ENCODE peak calls at places on chromosomes 7 and 10, in ten cellular contexts. One of them, this sample, is unnamed.

GRCh38 chr10:131222986-131223385 is 88.5 kb downstream of the TCERG1L start:
- DNase-seq in endothelial cell of umbilical vein: no peak
- DNase-seq in neural progenitor cell: no peak
- DNase-seq in AG04450: no peak
- DNase-seq in transverse colon: no peak
- DNase-seq in GM20000: no peak
- DNase-seq in OCI-LY7: no peak
- DNase-seq in body of pancreas: no peak
- DNase-seq in mesothelial cell of epicardium: no peak
- DNase-seq in GM13976: no peak
- DNase-seq in this sample: no peak

GRCh38 chr7:126574276-126574675 is 678.5 kb downstream of the GRM8 start:
- DNase-seq in endothelial cell of umbilical vein: no peak
- DNase-seq in neural progenitor cell: no peak
- DNase-seq in AG04450: no peak
- DNase-seq in transverse colon: no peak
- DNase-seq in GM20000: no peak
- DNase-seq in OCI-LY7: no peak
- DNase-seq in body of pancreas: no peak
- DNase-seq in mesothelial cell of epicardium: no peak
- DNase-seq in GM13976: no peak
- DNase-seq in this sample: no peak

GRCh38 chr7:42192851-42193456 is 44.1 kb downstream of the GLI3 start:
- DNase-seq in endothelial cell of umbilical vein: peak
- DNase-seq in neural progenitor cell: peak
- DNase-seq in AG04450: no peak
- DNase-seq in transverse colon: no peak
- DNase-seq in GM20000: no peak
- DNase-seq in OCI-LY7: no peak
- DNase-seq in body of pancreas: no peak
- DNase-seq in mesothelial cell of epicardium: no peak
- DNase-seq in GM13976: no peak
- DNase-seq in this sample: peak

GRCh38 chr7:104241581-104241980 is 33.8 kb upstream of the ORC5 start:
- DNase-seq in endothelial cell of umbilical vein: no peak
- DNase-seq in neural progenitor cell: no peak
- DNase-seq in AG04450: no peak
- DNase-seq in transverse colon: no peak
- DNase-seq in GM20000: no peak
- DNase-seq in OCI-LY7: no peak
- DNase-seq in body of pancreas: no peak
- DNase-seq in mesothelial cell of epicardium: no peak
- DNase-seq in GM13976: no peak
- DNase-seq in this sample: no peak

GRCh38 chr7:40162516-40162915 is 27.7 kb downstream of the SUGCT start:
- DNase-seq in endothelial cell of umbilical vein: no peak
- DNase-seq in neural progenitor cell: no peak
- DNase-seq in AG04450: no peak
- DNase-seq in transverse colon: no peak
- DNase-seq in GM20000: no peak
- DNase-seq in OCI-LY7: no peak
- DNase-seq in body of pancreas: no peak
- DNase-seq in mesothelial cell of epicardium: no peak
- DNase-seq in GM13976: no peak
- DNase-seq in this sample: no peak

GRCh38 chr10:114577133-114577532 is 80.9 kb downstream of the ABLIM1 start:
- DNase-seq in endothelial cell of umbilical vein: peak
- DNase-seq in neural progenitor cell: no peak
- DNase-seq in AG04450: peak
- DNase-seq in transverse colon: no peak
- DNase-seq in GM20000: no peak
- DNase-seq in OCI-LY7: no peak
- DNase-seq in body of pancreas: peak
- DNase-seq in mesothelial cell of epicardium: no peak
- DNase-seq in GM13976: no peak
- DNase-seq in this sample: no peak

GRCh38 chr7:133290676-133291332 is 37.9 kb downstream of the EXOC4 start:
- DNase-seq in endothelial cell of umbilical vein: no peak
- DNase-seq in neural progenitor cell: no peak
- DNase-seq in AG04450: no peak
- DNase-seq in transverse colon: no peak
- DNase-seq in GM20000: no peak
- DNase-seq in OCI-LY7: no peak
- DNase-seq in body of pancreas: no peak
- DNase-seq in mesothelial cell of epicardium: no peak
- DNase-seq in GM13976: no peak
- DNase-seq in this sample: peak

GRCh38 chr10:124566981-124567835 is 105.6 kb downstream of the LHPP start:
- DNase-seq in endothelial cell of umbilical vein: no peak
- DNase-seq in neural progenitor cell: no peak
- DNase-seq in AG04450: no peak
- DNase-seq in transverse colon: no peak
- DNase-seq in GM20000: no peak
- DNase-seq in OCI-LY7: no peak
- DNase-seq in body of pancreas: no peak
- DNase-seq in mesothelial cell of epicardium: no peak
- DNase-seq in GM13976: no peak
- DNase-seq in this sample: no peak

GRCh38 chr7:135428011-135428410 is 81.9 kb downstream of the CNOT4 start:
- DNase-seq in endothelial cell of umbilical vein: no peak
- DNase-seq in neural progenitor cell: no peak
- DNase-seq in AG04450: no peak
- DNase-seq in transverse colon: no peak
- DNase-seq in GM20000: no peak
- DNase-seq in OCI-LY7: no peak
- DNase-seq in body of pancreas: no peak
- DNase-seq in mesothelial cell of epicardium: no peak
- DNase-seq in GM13976: no peak
- DNase-seq in this sample: no peak

DNA sequence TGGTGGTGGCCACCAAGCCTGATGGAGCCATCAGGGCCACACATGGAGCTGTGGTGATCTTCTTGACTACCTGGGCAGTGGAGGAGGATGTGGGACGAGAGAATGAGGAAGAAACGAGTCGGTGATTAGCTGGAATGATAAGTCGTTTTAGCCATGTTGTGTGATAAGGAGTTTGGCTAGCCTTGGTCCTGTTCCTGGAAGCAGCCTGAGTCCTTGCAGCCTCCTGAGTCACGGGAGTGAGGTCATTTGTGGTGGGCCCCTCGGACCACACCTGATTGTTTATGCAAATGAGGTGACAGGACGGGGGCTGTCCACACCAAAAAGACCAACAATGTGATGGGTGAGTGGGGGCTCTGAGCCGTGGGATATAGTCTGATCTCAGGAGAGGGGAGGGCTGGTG is 554.4 kb downstream of the PTPRN2 start:
- DNase-seq in endothelial cell of umbilical vein: no peak
- DNase-seq in neural progenitor cell: no peak
- DNase-seq in AG04450: no peak
- DNase-seq in transverse colon: no peak
- DNase-seq in GM20000: no peak
- DNase-seq in OCI-LY7: no peak
- DNase-seq in body of pancreas: no peak
- DNase-seq in mesothelial cell of epicardium: no peak
- DNase-seq in GM13976: no peak
- DNase-seq in this sample: no peak
- TF ChIP-seq CTCF in endothelial cell of umbilical vein: no peak
- TF ChIP-seq CTCF in neural progenitor cell: no peak
- TF ChIP-seq CTCF in AG04450: no peak
- TF ChIP-seq CTCF in transverse colon: no peak
- TF ChIP-seq CTCF in GM20000: no peak
- TF ChIP-seq CTCF in OCI-LY7: no peak
- TF ChIP-seq CTCF in body of pancreas: no peak
- TF ChIP-seq CTCF in mesothelial cell of epicardium: no peak
- TF ChIP-seq CTCF in GM13976: no peak
- TF ChIP-seq CTCF in this sample: no peak

GRCh38 chr10:33326897-33327296 is 7.6 kb downstream of the NRP1 start:
- DNase-seq in endothelial cell of umbilical vein: no peak
- DNase-seq in neural progenitor cell: no peak
- DNase-seq in AG04450: no peak
- DNase-seq in transverse colon: no peak
- DNase-seq in GM20000: no peak
- DNase-seq in OCI-LY7: no peak
- DNase-seq in body of pancreas: no peak
- DNase-seq in mesothelial cell of epicardium: no peak
- DNase-seq in GM13976: no peak
- DNase-seq in this sample: no peak

GRCh38 chr10:33329178-33329577 is 5.3 kb downstream of the NRP1 start:
- DNase-seq in endothelial cell of umbilical vein: no peak
- DNase-seq in neural progenitor cell: no peak
- DNase-seq in AG04450: no peak
- DNase-seq in transverse colon: no peak
- DNase-seq in GM20000: no peak
- DNase-seq in OCI-LY7: no peak
- DNase-seq in body of pancreas: no peak
- DNase-seq in mesothelial cell of epicardium: no peak
- DNase-seq in GM13976: no peak
- DNase-seq in this sample: no peak

GRCh38 chr10:33325929-33326328 is 8.5 kb downstream of the NRP1 start:
- DNase-seq in endothelial cell of umbilical vein: no peak
- DNase-seq in neural progenitor cell: no peak
- DNase-seq in AG04450: no peak
- DNase-seq in transverse colon: no peak
- DNase-seq in GM20000: no peak
- DNase-seq in OCI-LY7: no peak
- DNase-seq in body of pancreas: no peak
- DNase-seq in mesothelial cell of epicardium: no peak
- DNase-seq in GM13976: no peak
- DNase-seq in this sample: no peak

GRCh38 chr10:33328253-33328652 is 6.2 kb downstream of the NRP1 start:
- DNase-seq in endothelial cell of umbilical vein: no peak
- DNase-seq in neural progenitor cell: no peak
- DNase-seq in AG04450: no peak
- DNase-seq in transverse colon: no peak
- DNase-seq in GM20000: no peak
- DNase-seq in OCI-LY7: no peak
- DNase-seq in body of pancreas: no peak
- DNase-seq in mesothelial cell of epicardium: no peak
- DNase-seq in GM13976: no peak
- DNase-seq in this sample: no peak

DNA sequence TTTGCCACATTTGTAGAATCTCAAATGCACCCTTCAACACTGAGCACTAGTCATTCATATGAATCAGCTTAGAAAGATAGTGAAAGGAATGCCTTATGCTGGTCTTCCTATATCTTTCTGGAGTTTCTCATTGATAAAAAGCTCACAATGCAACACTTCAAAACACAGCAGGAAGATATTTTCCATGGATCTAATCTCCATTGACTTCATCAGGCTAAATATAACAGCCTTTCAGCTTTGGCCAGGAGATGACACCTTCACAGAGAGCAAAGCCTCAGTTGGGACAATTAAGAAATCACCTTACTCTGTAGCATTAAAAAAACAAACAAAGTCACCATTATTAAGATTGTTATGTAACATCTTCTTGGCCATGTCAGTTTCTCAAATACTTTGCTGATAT is 6.7 kb downstream of the NRP1 start:
- DNase-seq in endothelial cell of umbilical vein: peak
- DNase-seq in neural progenitor cell: peak
- DNase-seq in AG04450: no peak
- DNase-seq in transverse colon: no peak
- DNase-seq in GM20000: no peak
- DNase-seq in OCI-LY7: no peak
- DNase-seq in body of pancreas: no peak
- DNase-seq in mesothelial cell of epicardium: no peak
- DNase-seq in GM13976: no peak
- DNase-seq in this sample: no peak
- TF ChIP-seq CTCF in endothelial cell of umbilical vein: no peak
- TF ChIP-seq CTCF in neural progenitor cell: peak
- TF ChIP-seq CTCF in AG04450: peak
- TF ChIP-seq CTCF in transverse colon: no peak
- TF ChIP-seq CTCF in GM20000: no peak
- TF ChIP-seq CTCF in OCI-LY7: peak
- TF ChIP-seq CTCF in body of pancreas: peak
- TF ChIP-seq CTCF in mesothelial cell of epicardium: no peak
- TF ChIP-seq CTCF in GM13976: no peak
- TF ChIP-seq CTCF in this sample: no peak

DNA sequence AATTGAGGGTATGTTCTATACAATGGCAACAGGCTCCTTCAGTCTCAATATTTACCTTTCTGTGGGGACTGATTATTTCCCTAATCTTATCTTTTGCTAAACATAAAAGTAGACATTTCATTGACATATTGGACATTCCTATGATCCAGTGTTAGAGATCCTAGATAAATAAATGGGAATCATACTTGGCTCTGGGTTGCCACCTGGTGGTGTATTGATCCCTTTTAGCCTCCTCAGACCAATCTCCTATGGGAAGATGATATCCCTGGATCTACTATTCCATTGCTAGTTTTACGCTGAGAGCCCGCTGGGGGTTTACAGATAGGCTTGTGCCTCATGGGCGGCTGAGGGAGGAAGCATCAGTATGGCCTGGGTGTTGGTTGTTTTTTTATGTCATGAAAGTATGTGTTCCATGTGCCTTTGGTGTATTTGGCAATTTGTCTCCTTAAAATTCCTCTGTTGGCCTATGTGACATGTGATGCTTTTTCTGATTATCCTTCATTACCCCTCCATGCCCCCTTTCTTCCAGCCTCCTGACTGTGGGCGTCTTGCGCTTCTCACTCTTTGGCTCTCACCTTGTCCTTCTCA is 18.8 kb downstream of the CELF2 start:
- DNase-seq in endothelial cell of umbilical vein: peak
- DNase-seq in neural progenitor cell: peak
- DNase-seq in AG04450: peak
- DNase-seq in transverse colon: peak
- DNase-seq in GM20000: no peak
- DNase-seq in OCI-LY7: no peak
- DNase-seq in body of pancreas: peak
- DNase-seq in mesothelial cell of epicardium: no peak
- DNase-seq in GM13976: no peak
- DNase-seq in this sample: no peak
- TF ChIP-seq CTCF in endothelial cell of umbilical vein: peak
- TF ChIP-seq CTCF in neural progenitor cell: peak
- TF ChIP-seq CTCF in AG04450: peak
- TF ChIP-seq CTCF in transverse colon: peak
- TF ChIP-seq CTCF in GM20000: no peak
- TF ChIP-seq CTCF in OCI-LY7: peak
- TF ChIP-seq CTCF in body of pancreas: peak
- TF ChIP-seq CTCF in mesothelial cell of epicardium: peak
- TF ChIP-seq CTCF in GM13976: peak
- TF ChIP-seq CTCF in this sample: peak

DNA sequence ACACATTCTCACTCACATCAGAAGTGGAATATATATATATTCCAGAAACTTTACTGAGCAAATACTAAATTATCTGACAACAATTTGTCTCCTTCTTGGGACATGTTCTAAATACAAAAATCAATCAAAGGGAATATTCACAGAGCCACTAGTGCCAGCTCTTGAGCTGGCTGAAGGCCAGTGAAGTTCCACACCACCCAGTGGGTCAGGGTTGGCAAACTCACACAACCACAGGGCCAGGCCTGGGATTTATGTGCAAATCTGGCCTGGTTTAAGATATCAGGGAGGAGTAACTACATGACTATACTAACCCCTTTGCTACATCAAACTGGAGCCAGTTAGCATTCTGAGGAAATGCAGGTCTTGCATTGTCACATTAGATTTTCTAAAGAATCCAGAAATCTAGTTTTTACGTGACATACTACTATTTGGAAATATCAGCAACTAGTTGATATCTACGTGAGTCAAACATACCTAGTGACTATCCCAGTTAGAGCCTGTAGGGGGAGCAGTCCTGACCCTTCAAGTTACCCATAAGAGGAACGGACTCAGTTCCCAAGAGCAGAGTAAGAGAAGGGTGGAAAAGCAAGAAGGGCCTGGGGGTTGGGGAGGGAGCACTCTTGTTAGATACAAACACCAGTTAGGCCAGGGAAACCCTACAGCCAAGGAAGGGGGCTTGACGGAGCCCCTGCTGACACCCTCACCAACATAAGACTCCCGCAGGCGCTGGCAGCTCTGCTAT is 600.4 kb downstream of the KCNMA1 start:
- DNase-seq in endothelial cell of umbilical vein: peak
- DNase-seq in neural progenitor cell: peak
- DNase-seq in AG04450: no peak
- DNase-seq in transverse colon: no peak
- DNase-seq in GM20000: peak
- DNase-seq in OCI-LY7: peak
- DNase-seq in body of pancreas: no peak
- DNase-seq in mesothelial cell of epicardium: no peak
- DNase-seq in GM13976: peak
- DNase-seq in this sample: no peak
- TF ChIP-seq CTCF in endothelial cell of umbilical vein: peak
- TF ChIP-seq CTCF in neural progenitor cell: peak
- TF ChIP-seq CTCF in AG04450: peak
- TF ChIP-seq CTCF in transverse colon: peak
- TF ChIP-seq CTCF in GM20000: peak
- TF ChIP-seq CTCF in OCI-LY7: peak
- TF ChIP-seq CTCF in body of pancreas: no peak
- TF ChIP-seq CTCF in mesothelial cell of epicardium: peak
- TF ChIP-seq CTCF in GM13976: peak
- TF ChIP-seq CTCF in this sample: peak

This sample was measured in activated CD8-positive, alpha-beta T cell treated with anti-CD3 and anti-CD28 coated beads for 36 hours.